ENCODE peak calls at places on chromosomes 11 and 22, in ten cellular contexts. M is GM12865; A is OCI-M1; I is activated CD8-positive, alpha-beta memory T cell treated with anti-CD3 and anti-CD28 coated beads for 24 hours; O is upper lobe of right lung; G is kidney glomerular epithelial cell; Z is EL; F is activated naive CD8-positive, alpha-beta T cell treated with anti-CD3 and anti-CD28 coated beads, Interleukin-2, amount 50 U/mL, for 24 hours; V is T-helper 1 cell; X is globus pallidus. C is an unnamed sample.

GRCh38 chr11:64146036-64146943 is 19.6 kb downstream of the MACROD1 start:
- DNase-seq in F (peak; percentile 71), Z (peak; percentile 49), G (peak; percentile 33), X (peak; percentile 53), A (peak; percentile 73), I (peak; percentile 80), O (peak; percentile 77), V (peak; percentile 65), M (peak; percentile 69), C (peak; percentile 31)

GRCh38 chr11:46348986-46349401 is 1.7 kb downstream of the DGKZ start:
- DNase-seq in A (no peak), V (peak; percentile 82), G (no peak), O (no peak), Z (no peak), X (no peak), I (peak; percentile 82), M (peak; percentile 68), F (peak; percentile 61), C (no peak)

GRCh38 chr22:40818192-40818746 is 877 bp downstream of the SLC25A17 start:
- DNase-seq in V (peak; percentile 13), Z (peak; percentile 8), O (no peak), F (no peak), I (no peak), X (no peak), G (no peak), A (peak; percentile 75), M (no peak), C (no peak)

GRCh38 chr22:47125603-47126002 is 363.2 kb downstream of the TBC1D22A start:
- DNase-seq in Z (no peak), G (no peak), X (no peak), V (no peak), A (no peak), O (peak; percentile 52), I (no peak), M (peak; percentile 18), F (no peak), C (no peak)

GRCh38 chr22:50567721-50568252 is 5.1 kb upstream of the SYCE3 start:
- DNase-seq in F (no peak), A (no peak), V (no peak), G (no peak), O (no peak), X (no peak), I (no peak), M (no peak), Z (no peak), C (no peak)

GRCh38 chr11:61793084-61793828 is 545 bp downstream of the FEN1 start:
- DNase-seq in O (peak; percentile 8), V (no peak), X (no peak), Z (no peak), G (no peak), A (peak; percentile 60), F (peak; percentile 25), I (peak; percentile 71), M (peak; percentile 23), C (no peak)

GRCh38 chr11:69898123-69898522 is 78.9 kb upstream of the FGF3 start:
- DNase-seq in X (no peak), V (no peak), M (no peak), G (no peak), A (no peak), I (no peak), O (no peak), Z (no peak), F (no peak), C (no peak)

GRCh38 chr22:32754413-32755041 is 47.0 kb upstream of the TIMP3 start:
- DNase-seq in G (no peak), Z (peak; percentile 78), O (no peak), V (no peak), I (no peak), F (no peak), X (no peak), M (no peak), A (no peak), C (peak; percentile 34)

GRCh38 chr11:11229691-11230090 is 123.4 kb downstream of the CSNK2A3 start:
- DNase-seq in F (no peak), I (no peak), X (no peak), Z (no peak), O (no peak), A (no peak), M (no peak), G (no peak), V (no peak), C (no peak)

GRCh38 chr11:110029714-110030113 is 63.5 kb upstream of the ZC3H12C start:
- DNase-seq in M (no peak), X (no peak), G (no peak), Z (no peak), O (no peak), V (no peak), I (no peak), A (no peak), F (no peak), C (no peak)

GRCh38 chr11:18791175-18792065 is at the start of gene PTPN5:
- DNase-seq in Z (no peak), M (no peak), G (no peak), O (no peak), X (no peak), F (no peak), A (no peak), I (peak; percentile 53), V (no peak), C (peak; percentile 22)

GRCh38 chr11:27012254-27012921 is 18.5 kb downstream of the FIBIN start:
- DNase-seq in A (peak; percentile 80), M (no peak), V (peak; percentile 20), G (no peak), O (no peak), I (no peak), Z (peak; percentile 55), X (peak; percentile 33), F (no peak), C (peak; percentile 84)

GRCh38 chr22:50519151-50519550 is 6.2 kb downstream of the SCO2 start:
- DNase-seq in V (no peak), A (no peak), I (no peak), X (no peak), Z (no peak), M (no peak), G (no peak), O (no peak), F (no peak), C (no peak)

GRCh38 chr22:45885171-45885840 is 91.7 kb downstream of the WNT7B start:
- DNase-seq in X (no peak), M (no peak), G (no peak), O (peak; percentile 50), Z (no peak), V (no peak), F (no peak), I (no peak), A (no peak), C (no peak)

C was measured in iris pigment epithelial cell.